ENCODE peak calls at places on chromosomes 3 and 15, in five cellular contexts. F, D, X, N and R are unnamed samples.

GRCh38 chr15:66287461-66288055 is 5.8 kb upstream of the DIS3L start:
- DNase-seq in N (no peak), X (peak; percentile 14), F (peak; percentile 27), D (no peak), R (peak; percentile 26)

GRCh38 chr3:126284258-126284904 is 72.8 kb downstream of the KLF15 start:
- DNase-seq in X (peak; percentile 63), D (peak; percentile 94), F (no peak), N (peak; percentile 3), R (peak; percentile 51)

GRCh38 chr15:88648357-88649214 is 9.8 kb downstream of the ISG20 start:
- DNase-seq in X (peak; percentile 46), D (no peak), F (no peak), N (peak; percentile 6), R (no peak)

GRCh38 chr15:94670436-94671034 is 439.2 kb downstream of the MCTP2 start:
- DNase-seq in F (peak; percentile 39), D (peak; percentile 34), N (peak; percentile 28), X (peak; percentile 35), R (peak; percentile 71)

GRCh38 chr3:89179355-89179997 is 72.1 kb downstream of the EPHA3 start:
- DNase-seq in F (no peak), D (peak; percentile 96), N (no peak), X (no peak), R (peak; percentile 8)

GRCh38 chr3:122415104-122415744 is 638 bp downstream of the WDR5B start:
- DNase-seq in X (peak; percentile 55), F (peak; percentile 63), N (peak; percentile 7), D (peak; percentile 47), R (peak; percentile 64)

GRCh38 chr15:69317392-69317841 is 18.7 kb downstream of the PAQR5 start:
- DNase-seq in X (no peak), F (no peak), D (no peak), N (no peak), R (no peak)

GRCh38 chr3:186790261-186790981 is 7.0 kb downstream of the EIF4A2 start:
- DNase-seq in X (peak; percentile 61), N (no peak), F (peak; percentile 23), D (peak; percentile 71), R (no peak)

GRCh38 chr3:127457094-127457475 is 133.4 kb downstream of the TPRA1 start:
- DNase-seq in X (peak; percentile 60), F (no peak), N (no peak), D (peak; percentile 76), R (peak; percentile 79)

GRCh38 chr15:93209690-93210425 is 120.8 kb upstream of the RGMA start:
- DNase-seq in D (peak; percentile 82), N (no peak), X (no peak), F (no peak), R (peak; percentile 30)

DNA sequence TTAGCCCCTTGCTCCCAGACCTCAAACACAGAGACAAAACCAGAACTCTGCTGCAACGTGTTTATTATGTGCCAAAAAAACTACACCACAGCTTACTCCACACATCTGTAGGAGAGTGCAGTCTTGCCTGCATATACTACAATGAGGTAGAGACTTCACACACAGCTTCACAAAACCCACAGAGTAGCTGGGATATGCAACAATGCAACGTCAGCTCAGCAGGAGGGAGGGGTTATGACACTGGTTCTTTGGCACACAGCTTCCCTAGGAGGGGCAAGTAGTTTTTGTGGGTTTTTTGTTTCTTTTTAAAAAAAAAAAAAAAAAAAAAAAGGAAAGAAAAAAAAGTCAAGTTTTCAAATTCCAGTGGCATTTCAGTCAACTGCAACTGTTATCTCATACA is 2.9 kb upstream of the RPS17 start:
- DNase-seq in D (no peak), X (peak; percentile 91), F (no peak), N (no peak), R (no peak)
- H3K27ac ChIP-seq in D (no peak overlapping the region), X (no peak overlapping the region), F (no peak overlapping the region), N (no peak overlapping the region), R (no peak overlapping the region)

GRCh38 chr15:64742921-64743320 is 32.5 kb downstream of the RBPMS2 start:
- DNase-seq in X (no peak), F (no peak), N (no peak), D (no peak), R (no peak)

GRCh38 chr15:64739216-64739976 is 36.0 kb downstream of the RBPMS2 start:
- DNase-seq in F (no peak), X (peak; percentile 31), N (no peak), D (no peak), R (no peak)

GRCh38 chr15:64742385-64742784 is 33.0 kb downstream of the RBPMS2 start:
- DNase-seq in N (no peak), F (no peak), X (no peak), D (no peak), R (no peak)

GRCh38 chr15:64738231-64739095 is 36.9 kb downstream of the RBPMS2 start:
- DNase-seq in N (no peak), F (no peak), D (no peak), X (no peak), R (no peak)

DNA sequence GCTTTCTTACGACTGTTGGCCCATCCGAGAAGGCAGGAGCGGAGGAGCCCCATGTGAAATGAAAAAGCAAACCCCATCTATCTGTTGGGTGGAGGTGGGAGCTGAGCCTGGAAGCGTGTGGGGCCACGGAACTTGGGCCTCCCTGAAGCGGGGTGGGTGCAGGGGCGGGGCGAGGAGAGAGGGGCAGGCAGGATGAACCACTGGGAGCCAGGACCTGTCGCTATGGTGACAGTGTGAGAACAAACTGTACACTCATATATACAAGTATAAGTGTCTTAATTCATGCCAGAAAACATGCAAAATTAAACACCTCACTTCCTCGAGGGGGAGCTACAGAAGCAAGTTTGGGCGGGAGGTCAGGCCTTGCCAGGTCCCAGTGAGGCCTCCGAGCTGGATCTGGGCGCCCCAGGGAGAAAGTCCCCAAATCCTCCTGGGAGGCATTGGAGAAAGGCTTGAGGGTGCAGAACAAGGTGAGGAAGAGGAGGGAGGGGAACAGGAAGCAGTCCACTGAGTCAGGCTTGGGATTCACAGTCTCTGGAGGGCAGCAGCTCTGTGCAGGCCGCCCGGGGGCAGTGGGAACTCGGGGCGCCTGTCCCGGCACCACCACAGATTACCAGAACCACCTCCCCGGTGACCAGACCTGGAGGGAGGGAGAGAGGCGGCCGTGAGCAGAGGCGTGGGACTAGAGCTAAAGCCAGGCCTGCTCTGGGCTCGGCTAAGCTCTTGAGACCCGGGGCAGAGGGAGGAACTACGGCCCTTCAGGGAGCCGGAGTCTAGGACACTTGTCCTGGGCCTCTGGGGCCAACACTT is 34.8 kb downstream of the RBPMS2 start:
- DNase-seq in D (peak; percentile 65), F (peak; percentile 41), N (peak; percentile 12), X (peak; percentile 77), R (peak; percentile 27)
- TF ChIP-seq CTCF in D (peak; percentile 74), F (no peak), N (no peak), X (peak; percentile 54), R (no peak)

GRCh38 chr15:48177875-48178611 is at the start of gene MYEF2:
- DNase-seq in D (peak; percentile 29), F (peak; percentile 44), X (peak; percentile 67), N (peak; percentile 24), R (peak; percentile 57)

GRCh38 chr15:48178612-48178931 is 477 bp upstream of the MYEF2 start:
- DNase-seq in D (no peak), F (no peak), N (no peak), X (no peak), R (no peak)

GRCh38 chr15:48177383-48177874 is 666 bp downstream of the MYEF2 start:
- DNase-seq in D (peak; percentile 49), N (no peak), F (peak; percentile 8), X (peak; percentile 62), R (peak; percentile 13)

GRCh38 chr15:48176097-48176496 is 2.0 kb downstream of the MYEF2 start:
- DNase-seq in F (no peak), N (no peak), D (no peak), X (peak; percentile 38), R (no peak)

GRCh38 chr15:48176957-48177356 is 1.1 kb downstream of the MYEF2 start:
- DNase-seq in X (no peak), D (no peak), N (no peak), F (no peak), R (no peak)
- H3K27ac ChIP-seq in X (no peak overlapping the region), D (no peak overlapping the region), N (peak overlapping the region; percentile 89), F (peak overlapping the region; percentile 100), R (no peak overlapping the region)

DNA sequence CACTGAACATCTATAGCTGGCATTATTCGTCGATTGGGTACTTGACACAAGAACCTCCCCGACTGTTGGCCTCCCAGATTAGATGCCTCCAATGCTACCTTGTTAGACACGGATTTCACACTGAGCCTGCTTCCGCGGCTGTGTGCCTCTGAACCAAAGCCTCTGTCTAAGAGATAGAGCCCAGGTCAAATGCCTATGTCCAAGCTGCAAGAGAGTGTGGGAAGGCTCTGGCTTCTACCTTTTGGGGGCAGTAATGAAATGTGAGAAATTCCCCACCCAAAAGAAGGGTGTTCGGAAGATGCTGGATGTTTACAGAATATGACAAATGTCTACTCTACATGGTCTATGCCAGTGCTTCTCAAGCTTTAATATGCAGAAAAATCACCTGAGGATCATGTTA is 2.0 kb upstream of the RPUSD2 start:
- DNase-seq in F (no peak), N (no peak), D (peak; percentile 10), X (no peak), R (no peak)
- TF ChIP-seq CTCF in F (peak; percentile 41), N (no peak), D (peak; percentile 32), X (peak; percentile 14), R (no peak)

GRCh38 chr3:154086286-154086685 is 34.9 kb upstream of the ARHGEF26 start:
- DNase-seq in D (no peak), N (no peak), X (no peak), F (no peak), R (no peak)
- H3K27ac ChIP-seq in D (no peak overlapping the region), N (no peak overlapping the region), X (no peak overlapping the region), F (no peak overlapping the region), R (no peak overlapping the region)

GRCh38 chr15:99345832-99346462 is 94.7 kb downstream of the LRRC28 start:
- DNase-seq in N (no peak), F (no peak), D (no peak), X (no peak), R (no peak)
- TF ChIP-seq CTCF in N (no peak), F (no peak), D (no peak), X (no peak), R (no peak)

GRCh38 chr15:68177747-68178146 is 27.4 kb downstream of the CALML4 start:
- DNase-seq in N (no peak), X (peak; percentile 61), D (no peak), F (no peak), R (no peak)
- H3K27ac ChIP-seq in N (peak overlapping the region; percentile 52), X (peak overlapping the region; percentile 63), D (no peak overlapping the region), F (no peak overlapping the region), R (no peak overlapping the region)